ENCODE peak calls at places on chromosomes 12 and 14, in six cellular contexts. One of them, this sample, is unnamed. For H3K36me3, the result is how much of the 10 kb centered on the place peaks cover.

GRCh38 chr12:20601668-20602280 is 93.4 kb upstream of the SLCO1C1 start:
- DNase-seq in trophoblast cell: peak
- DNase-seq in H1: no peak
- DNase-seq in neuronal stem cell: no peak
- DNase-seq in IMR-90: peak
- DNase-seq in mesendoderm: peak
- DNase-seq in this sample: peak

GRCh38 chr12:101209319-101210302 is at the start of gene SLC5A8:
- DNase-seq in neuronal stem cell: no peak
- DNase-seq in trophoblast cell: no peak
- DNase-seq in H1: no peak
- DNase-seq in IMR-90: no peak
- DNase-seq in mesendoderm: no peak
- DNase-seq in this sample: no peak

GRCh38 chr12:41962171-41962572 is 182.5 kb downstream of the GXYLT1 start:
- DNase-seq in neuronal stem cell: no peak
- DNase-seq in IMR-90: no peak
- DNase-seq in H1: no peak
- DNase-seq in trophoblast cell: no peak
- DNase-seq in mesendoderm: no peak
- DNase-seq in this sample: no peak

GRCh38 chr14:70121521-70121920 is 67.2 kb downstream of the SLC8A3 start:
- DNase-seq in trophoblast cell: no peak
- DNase-seq in neuronal stem cell: peak
- DNase-seq in H1: no peak
- DNase-seq in IMR-90: no peak
- DNase-seq in mesendoderm: peak
- DNase-seq in this sample: no peak

GRCh38 chr14:75258079-75258802 is 20.4 kb upstream of the FOS start:
- DNase-seq in neuronal stem cell: no peak
- DNase-seq in trophoblast cell: peak
- DNase-seq in H1: no peak
- DNase-seq in IMR-90: peak
- DNase-seq in mesendoderm: no peak
- DNase-seq in this sample: peak

GRCh38 chr12:92297932-92298681 is 152.5 kb upstream of the BTG1 start:
- DNase-seq in neuronal stem cell: no peak
- DNase-seq in H1: no peak
- DNase-seq in IMR-90: peak
- DNase-seq in trophoblast cell: peak
- DNase-seq in mesendoderm: no peak
- DNase-seq in this sample: peak

GRCh38 chr14:56471056-56471455 is 108.5 kb upstream of the TMEM260 start:
- DNase-seq in IMR-90: no peak
- DNase-seq in neuronal stem cell: no peak
- DNase-seq in trophoblast cell: no peak
- DNase-seq in H1: no peak
- DNase-seq in mesendoderm: no peak
- DNase-seq in this sample: no peak

GRCh38 chr14:100439781-100440180 is 116.6 kb downstream of the SLC25A47 start:
- DNase-seq in trophoblast cell: no peak
- DNase-seq in neuronal stem cell: no peak
- DNase-seq in H1: no peak
- DNase-seq in IMR-90: no peak
- DNase-seq in mesendoderm: no peak
- DNase-seq in this sample: no peak

GRCh38 chr14:22814945-22815713 is at the start of gene SLC7A7:
- DNase-seq in H1: no peak
- DNase-seq in mesendoderm: peak
- DNase-seq in neuronal stem cell: no peak
- DNase-seq in trophoblast cell: peak
- DNase-seq in IMR-90: no peak
- DNase-seq in this sample: peak

GRCh38 chr12:65113621-65114035 is 7.5 kb downstream of the WIF1 start:
- DNase-seq in IMR-90: no peak
- DNase-seq in trophoblast cell: no peak
- DNase-seq in H1: no peak
- DNase-seq in neuronal stem cell: no peak
- DNase-seq in mesendoderm: no peak
- DNase-seq in this sample: no peak

GRCh38 chr14:103905861-103906456 is 22.3 kb upstream of the TDRD9 start:
- DNase-seq in H1: peak
- DNase-seq in neuronal stem cell: no peak
- DNase-seq in trophoblast cell: no peak
- DNase-seq in IMR-90: no peak
- DNase-seq in mesendoderm: peak
- DNase-seq in this sample: no peak

GRCh38 chr14:95156765-95157194 is 549 bp downstream of the DICER1 start:
- DNase-seq in trophoblast cell: peak
- DNase-seq in neuronal stem cell: no peak
- DNase-seq in H1: no peak
- DNase-seq in IMR-90: peak
- DNase-seq in mesendoderm: no peak
- DNase-seq in this sample: no peak

GRCh38 chr12:30573145-30573544 is 122.5 kb downstream of the IPO8 start:
- DNase-seq in trophoblast cell: no peak
- DNase-seq in IMR-90: no peak
- DNase-seq in mesendoderm: no peak
- DNase-seq in H1: no peak
- DNase-seq in neuronal stem cell: no peak
- DNase-seq in this sample: peak

GRCh38 chr12:4279120-4279690 is 5.6 kb downstream of the CCND2 start:
- DNase-seq in mesendoderm: no peak
- DNase-seq in IMR-90: no peak
- DNase-seq in trophoblast cell: no peak
- DNase-seq in H1: no peak
- DNase-seq in neuronal stem cell: no peak
- DNase-seq in this sample: no peak

GRCh38 chr12:103697912-103698751 is 111.1 kb downstream of the STAB2 start:
- DNase-seq in trophoblast cell: no peak
- DNase-seq in neuronal stem cell: no peak
- DNase-seq in H1: no peak
- DNase-seq in mesendoderm: no peak
- DNase-seq in IMR-90: no peak
- DNase-seq in this sample: no peak

GRCh38 chr12:123034865-123035264 is 54.4 kb downstream of the ARL6IP4 start:
- DNase-seq in neuronal stem cell: no peak
- DNase-seq in trophoblast cell: no peak
- DNase-seq in IMR-90: peak
- DNase-seq in H1: no peak
- DNase-seq in mesendoderm: no peak
- DNase-seq in this sample: peak

GRCh38 chr12:6328945-6329692 is 12.8 kb downstream of the TNFRSF1A start:
- DNase-seq in neuronal stem cell: no peak
- DNase-seq in mesendoderm: no peak
- DNase-seq in H1: no peak
- DNase-seq in IMR-90: no peak
- DNase-seq in trophoblast cell: no peak
- DNase-seq in this sample: no peak
- H3K36me3 ChIP-seq in neuronal stem cell: half or more
- H3K36me3 ChIP-seq in mesendoderm: under half
- H3K36me3 ChIP-seq in H1: under half
- H3K36me3 ChIP-seq in IMR-90: half or more
- H3K36me3 ChIP-seq in trophoblast cell: half or more
- H3K36me3 ChIP-seq in this sample: half or more

DNA sequence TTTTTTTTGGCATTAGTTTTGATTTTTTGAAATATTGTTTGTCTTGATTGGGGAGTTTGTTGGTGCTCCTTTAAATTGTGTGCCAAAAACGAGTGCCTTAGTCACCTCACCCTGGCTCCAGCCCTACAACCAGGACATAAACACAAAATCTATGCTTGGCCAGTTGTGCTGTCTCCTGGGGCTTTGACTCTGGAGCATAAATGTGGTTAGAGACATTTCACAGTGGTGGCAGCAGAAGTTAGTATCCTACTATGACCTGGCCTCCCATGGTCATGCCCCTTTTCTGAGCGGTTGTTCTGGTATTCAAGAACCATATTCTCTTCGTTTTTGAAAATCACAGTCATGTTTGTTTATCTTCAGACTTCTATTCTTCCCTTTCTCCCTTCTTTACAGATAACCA is 70.7 kb upstream of the PSMA6 start:
- DNase-seq in trophoblast cell: no peak
- DNase-seq in mesendoderm: no peak
- DNase-seq in neuronal stem cell: no peak
- DNase-seq in IMR-90: peak
- DNase-seq in H1: no peak
- DNase-seq in this sample: no peak
- H2BK120ac ChIP-seq in trophoblast cell: no peak
- H2BK120ac ChIP-seq in mesendoderm: no peak
- H2BK120ac ChIP-seq in neuronal stem cell: no peak
- H2BK120ac ChIP-seq in IMR-90: no peak
- H2BK120ac ChIP-seq in H1: no peak
- H2BK120ac ChIP-seq in this sample: no peak

GRCh38 chr12:109517619-109518018 is 40.2 kb downstream of the UBE3B start:
- DNase-seq in IMR-90: no peak
- DNase-seq in trophoblast cell: no peak
- DNase-seq in mesendoderm: no peak
- DNase-seq in H1: no peak
- DNase-seq in neuronal stem cell: no peak
- DNase-seq in this sample: peak

GRCh38 chr12:109523071-109523470 is 45.6 kb downstream of the UBE3B start:
- DNase-seq in mesendoderm: no peak
- DNase-seq in trophoblast cell: no peak
- DNase-seq in H1: no peak
- DNase-seq in IMR-90: no peak
- DNase-seq in neuronal stem cell: no peak
- DNase-seq in this sample: no peak

GRCh38 chr12:109518820-109519665 is 41.6 kb downstream of the UBE3B start:
- DNase-seq in mesendoderm: peak
- DNase-seq in H1: no peak
- DNase-seq in IMR-90: peak
- DNase-seq in trophoblast cell: peak
- DNase-seq in neuronal stem cell: peak
- DNase-seq in this sample: peak

GRCh38 chr12:109523504-109523903 is 46.1 kb downstream of the UBE3B start:
- DNase-seq in trophoblast cell: no peak
- DNase-seq in neuronal stem cell: no peak
- DNase-seq in IMR-90: no peak
- DNase-seq in mesendoderm: no peak
- DNase-seq in H1: no peak
- DNase-seq in this sample: no peak

GRCh38 chr12:109519787-109520186 is 42.4 kb downstream of the UBE3B start:
- DNase-seq in IMR-90: no peak
- DNase-seq in trophoblast cell: no peak
- DNase-seq in neuronal stem cell: no peak
- DNase-seq in H1: no peak
- DNase-seq in mesendoderm: no peak
- DNase-seq in this sample: no peak
- H3K36me3 ChIP-seq in IMR-90: half or more
- H3K36me3 ChIP-seq in trophoblast cell: half or more
- H3K36me3 ChIP-seq in neuronal stem cell: half or more
- H3K36me3 ChIP-seq in H1: under half
- H3K36me3 ChIP-seq in mesendoderm: under half
- H3K36me3 ChIP-seq in this sample: half or more

GRCh38 chr12:49322367-49322707 is 718 bp upstream of the TROAP start:
- DNase-seq in trophoblast cell: peak
- DNase-seq in IMR-90: no peak
- DNase-seq in mesendoderm: no peak
- DNase-seq in neuronal stem cell: no peak
- DNase-seq in H1: no peak
- DNase-seq in this sample: no peak

GRCh38 chr12:49323524-49324097 is 556 bp downstream of the TROAP start:
- DNase-seq in trophoblast cell: no peak
- DNase-seq in mesendoderm: no peak
- DNase-seq in IMR-90: no peak
- DNase-seq in neuronal stem cell: no peak
- DNase-seq in H1: no peak
- DNase-seq in this sample: no peak

GRCh38 chr12:49327368-49327767 is 4.3 kb downstream of the TROAP start:
- DNase-seq in neuronal stem cell: no peak
- DNase-seq in mesendoderm: no peak
- DNase-seq in trophoblast cell: no peak
- DNase-seq in H1: no peak
- DNase-seq in IMR-90: no peak
- DNase-seq in this sample: no peak

GRCh38 chr12:49325606-49326005 is 2.6 kb downstream of the TROAP start:
- DNase-seq in neuronal stem cell: no peak
- DNase-seq in IMR-90: no peak
- DNase-seq in trophoblast cell: no peak
- DNase-seq in mesendoderm: no peak
- DNase-seq in H1: no peak
- DNase-seq in this sample: no peak

GRCh38 chr12:49322708-49323523 is at the start of gene TROAP:
- DNase-seq in trophoblast cell: peak
- DNase-seq in neuronal stem cell: peak
- DNase-seq in H1: peak
- DNase-seq in mesendoderm: peak
- DNase-seq in IMR-90: peak
- DNase-seq in this sample: peak
- H2BK120ac ChIP-seq in trophoblast cell: peak
- H2BK120ac ChIP-seq in neuronal stem cell: no peak
- H2BK120ac ChIP-seq in H1: no peak
- H2BK120ac ChIP-seq in mesendoderm: no peak
- H2BK120ac ChIP-seq in IMR-90: peak
- H2BK120ac ChIP-seq in this sample: no peak

DNA sequence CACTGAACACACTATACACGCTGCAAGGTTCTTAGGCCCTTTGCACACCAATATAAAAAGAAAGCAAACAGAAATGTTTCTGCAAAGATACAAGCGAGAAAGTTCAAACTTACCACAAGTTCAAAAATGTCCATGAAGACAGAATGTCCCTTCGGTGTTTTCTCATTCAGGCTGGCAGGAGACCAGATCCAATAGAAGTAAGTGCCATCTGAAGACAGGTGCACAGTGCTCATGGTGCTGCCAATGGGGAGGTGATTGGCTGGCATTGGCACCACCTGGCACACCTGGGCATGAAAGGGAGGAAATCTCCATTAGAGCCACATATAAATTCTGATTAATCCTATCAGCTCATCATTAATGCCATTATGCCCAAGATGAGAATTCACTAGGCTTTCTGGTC is 76.3 kb downstream of the HECTD4 start:
- DNase-seq in mesendoderm: no peak
- DNase-seq in H1: no peak
- DNase-seq in trophoblast cell: no peak
- DNase-seq in IMR-90: no peak
- DNase-seq in neuronal stem cell: no peak
- DNase-seq in this sample: no peak
- H3K36me3 ChIP-seq in mesendoderm: under half
- H3K36me3 ChIP-seq in H1: under half
- H3K36me3 ChIP-seq in trophoblast cell: under half
- H3K36me3 ChIP-seq in IMR-90: under half
- H3K36me3 ChIP-seq in neuronal stem cell: half or more
- H3K36me3 ChIP-seq in this sample: under half

This sample was measured in mesenchymal stem cell.